ENCODE peak calls at places on chromosomes 3 and 15, in nine cellular contexts. P is IMR-90, Y is MM.1S, Q is heart right ventricle, B is GM23248, H is PC-3, U is A673, C is left ventricle myocardium inferior, G is body of pancreas. E is an unnamed sample. For H3K4me1 and H3K27me3, the result is how much of the 10 kb centered on the place peaks cover.

GRCh38 chr3:11835028-11835639 is 11.6 kb downstream of the TAMM41 start:
- DNase-seq in P (peak), Y (peak), Q (no peak), B (peak), H (peak), U (peak), C (no peak), G (no peak), E (no peak)

GRCh38 chr3:129248286-129248979 is 973 bp upstream of the COPG1 start:
- DNase-seq in P (no peak), Y (no peak), Q (no peak), B (peak), H (peak), U (no peak), C (no peak), G (no peak), E (no peak)

GRCh38 chr15:72341361-72341760 is 21.4 kb upstream of the CELF6 start:
- DNase-seq in P (no peak), Y (no peak), Q (no peak), B (peak), H (peak), U (peak), C (no peak), G (no peak), E (peak)

GRCh38 chr3:89227218-89227617 is 119.8 kb downstream of the EPHA3 start:
- DNase-seq in P (peak), Y (no peak), Q (no peak), B (peak), H (peak), U (peak), C (no peak), G (no peak), E (no peak)

GRCh38 chr15:40217166-40217785 is 21.6 kb upstream of the PAK6 start:
- DNase-seq in P (peak), Y (peak), Q (no peak), B (peak), H (peak), U (peak), C (no peak), G (peak), E (peak)

GRCh38 chr3:110697961-110698360 is 373.7 kb upstream of the NECTIN3 start:
- DNase-seq in P (peak), Y (no peak), Q (no peak), B (peak), H (no peak), U (peak), C (no peak), G (no peak), E (no peak)

GRCh38 chr3:80556728-80557127 is 788.9 kb upstream of the ROBO1 start:
- DNase-seq in P (no peak), Y (no peak), Q (no peak), B (peak), H (no peak), U (no peak), C (no peak), G (no peak), E (peak)

GRCh38 chr3:136928240-136928639 is 29.5 kb upstream of the IL20RB start:
- DNase-seq in P (no peak), Y (no peak), Q (no peak), B (no peak), H (no peak), U (no peak), C (no peak), G (no peak), E (no peak)

GRCh38 chr3:119913021-119913420 is 131.1 kb downstream of the NR1I2 start:
- DNase-seq in P (peak), Y (no peak), Q (no peak), B (peak), H (peak), U (no peak), C (no peak), G (no peak), E (no peak)

GRCh38 chr3:73622135-73622534 is 2.6 kb downstream of the PDZRN3 start:
- DNase-seq in P (peak), Y (no peak), Q (peak), B (peak), H (no peak), U (no peak), C (peak), G (peak), E (peak)

GRCh38 chr3:159486580-159486979 is 502.1 kb upstream of the IL12A start:
- DNase-seq in P (peak), Y (no peak), Q (no peak), B (peak), H (peak), U (no peak), C (no peak), G (no peak), E (no peak)

GRCh38 chr15:70810916-70811578 is 42.9 kb downstream of the LARP6 start:
- DNase-seq in P (no peak), Y (no peak), Q (no peak), B (no peak), H (no peak), U (no peak), C (no peak), G (no peak), E (no peak)

GRCh38 chr15:88610756-88611231 is 10.3 kb upstream of the AEN start:
- DNase-seq in P (peak), Y (no peak), Q (no peak), B (no peak), H (no peak), U (peak), C (no peak), G (no peak), E (no peak)

GRCh38 chr15:40106203-40107161 is 2.2 kb downstream of the BMF start:
- DNase-seq in P (peak), Y (peak), Q (peak), B (peak), H (peak), U (peak), C (peak), G (peak), E (peak)

GRCh38 chr3:49500408-49501257 is 30.6 kb downstream of the DAG1 start:
- DNase-seq in P (peak), Y (no peak), Q (no peak), B (peak), H (peak), U (peak), C (peak), G (peak), E (no peak)

GRCh38 chr3:47098910-47099309 is 65.0 kb downstream of the SETD2 start:
- DNase-seq in P (no peak), Y (no peak), Q (no peak), B (peak), H (no peak), U (no peak), C (no peak), G (no peak), E (no peak)

GRCh38 chr3:139267300-139268246 is 76.2 kb upstream of the MRPS22 start:
- DNase-seq in P (no peak), Y (no peak), Q (no peak), B (no peak), H (no peak), U (no peak), C (no peak), G (peak), E (no peak)

GRCh38 chr3:44509985-44510360 is 32.5 kb upstream of the ZNF445 start:
- DNase-seq in P (peak), Y (peak), Q (no peak), B (peak), H (peak), U (no peak), C (no peak), G (peak), E (no peak)

GRCh38 chr15:73752817-73753214 is 335 bp downstream of the INSYN1 start:
- DNase-seq in P (no peak), Y (no peak), Q (no peak), B (peak), H (no peak), U (peak), C (no peak), G (peak), E (no peak)

GRCh38 chr3:1118074-1118473 is 25.2 kb downstream of the CNTN6 start:
- DNase-seq in P (no peak), Y (no peak), Q (no peak), B (peak), H (peak), U (no peak), C (no peak), G (no peak), E (no peak)

GRCh38 chr15:71709808-71710418 is 100.4 kb upstream of the NR2E3 start:
- DNase-seq in P (no peak), Y (no peak), Q (no peak), B (no peak), H (no peak), U (no peak), C (no peak), G (no peak), E (no peak)

GRCh38 chr3:126621627-126622345 is 33.1 kb downstream of the TXNRD3 start:
- DNase-seq in P (peak), Y (no peak), Q (no peak), B (peak), H (peak), U (peak), C (no peak), G (no peak), E (no peak)

GRCh38 chr15:65819563-65819960 is 27.5 kb upstream of the DENND4A start:
- DNase-seq in P (peak), Y (no peak), Q (no peak), B (no peak), H (no peak), U (no peak), C (no peak), G (no peak), E (no peak)

GRCh38 chr3:23405081-23405480 is 202.0 kb downstream of the UBE2E2 start:
- DNase-seq in P (no peak), Y (no peak), Q (no peak), B (no peak), H (no peak), U (no peak), C (no peak), G (no peak), E (no peak)

GRCh38 chr3:23404241-23404640 is 201.1 kb downstream of the UBE2E2 start:
- DNase-seq in P (no peak), Y (no peak), Q (no peak), B (no peak), H (peak), U (no peak), C (no peak), G (no peak), E (no peak)

GRCh38 chr3:23406576-23406975 is 203.4 kb downstream of the UBE2E2 start:
- DNase-seq in P (peak), Y (no peak), Q (no peak), B (peak), H (peak), U (no peak), C (no peak), G (no peak), E (no peak)

DNA sequence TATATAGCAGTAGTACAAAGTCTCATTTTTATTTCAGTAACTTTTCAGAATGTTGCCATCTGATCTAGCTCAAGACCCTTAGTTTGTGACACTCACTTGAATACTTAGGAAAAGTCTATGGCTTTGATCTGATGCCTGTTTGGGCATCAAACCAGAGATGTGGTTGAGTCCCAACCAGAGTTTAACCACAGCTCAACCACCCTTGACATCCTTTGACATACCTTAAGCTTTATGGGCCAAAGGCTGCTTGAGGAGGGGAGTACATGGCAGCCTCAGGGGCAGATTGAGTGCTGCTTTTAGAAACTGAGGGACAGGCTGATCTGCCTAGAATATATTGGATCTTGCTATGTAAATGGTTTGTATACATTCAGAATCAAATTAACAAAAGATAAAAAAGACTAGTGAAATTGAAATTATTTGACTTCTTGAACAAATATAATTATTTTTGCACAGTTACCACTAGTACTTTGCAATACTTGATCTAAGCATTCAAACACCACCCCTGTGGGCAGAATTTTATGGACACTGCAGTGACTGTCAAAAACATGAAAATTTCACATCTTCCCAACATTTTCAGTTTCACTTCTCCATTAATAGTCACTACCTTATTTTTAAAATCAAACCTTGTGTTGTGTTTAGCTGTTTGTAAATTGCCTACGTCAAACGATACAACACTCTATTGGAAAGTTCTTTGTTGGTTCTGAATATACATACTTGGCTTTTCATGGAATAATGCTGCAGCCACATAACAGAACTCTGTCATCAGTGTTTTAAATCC is 199.8 kb downstream of the UBE2E2 start:
- DNase-seq in P (no peak), Y (peak), Q (no peak), B (no peak), H (peak), U (no peak), C (no peak), G (no peak), E (no peak)
- H3K4me1 ChIP-seq in P (under half), Y (under half), Q (under half), B (under half), H (under half), U (under half), C (under half), G (under half), E (under half)

DNA sequence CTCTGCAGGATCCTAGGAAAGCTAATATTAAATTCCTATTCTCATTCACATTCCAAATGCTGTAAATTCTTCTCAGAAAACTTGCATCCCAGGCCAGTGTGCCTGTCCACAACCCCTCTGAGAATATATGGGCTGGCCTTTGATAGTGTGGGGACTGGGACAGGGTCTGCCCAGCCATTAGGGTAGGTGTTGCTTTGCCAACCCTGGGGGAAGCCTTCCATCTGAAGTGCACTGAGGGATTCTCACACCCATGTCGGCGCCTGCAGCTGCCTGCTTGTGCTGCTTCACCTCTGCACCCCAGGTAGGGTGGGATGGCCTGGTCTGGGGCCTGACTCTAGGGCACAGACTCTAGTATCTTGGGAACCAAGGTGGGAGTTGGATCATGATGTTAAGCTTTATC is 15.2 kb upstream of the EXOG start:
- DNase-seq in P (no peak), Y (no peak), Q (no peak), B (no peak), H (no peak), U (no peak), C (no peak), G (no peak), E (no peak)
- H3K27me3 ChIP-seq in P (under half), Y (under half), Q (under half), B (under half), H (under half), U (under half), C (under half), G (under half), E (under half)

GRCh38 chr15:25893621-25894020 is 30.5 kb upstream of the ATP10A start:
- DNase-seq in P (no peak), Y (no peak), Q (no peak), B (no peak), H (no peak), U (no peak), C (no peak), G (no peak), E (no peak)
- H3K4me3 ChIP-seq in P (no peak), Y (no peak), Q (no peak), B (no peak), H (no peak), U (no peak), C (no peak), G (no peak), E (no peak)

GRCh38 chr3:169283902-169284451 is 379.5 kb downstream of the MECOM start:
- DNase-seq in P (no peak), Y (no peak), Q (no peak), B (no peak), H (no peak), U (no peak), C (no peak), G (peak), E (no peak)

GRCh38 chr3:169285057-169285990 is 378.2 kb downstream of the MECOM start:
- DNase-seq in P (no peak), Y (no peak), Q (no peak), B (no peak), H (no peak), U (no peak), C (no peak), G (no peak), E (no peak)

GRCh38 chr3:169286992-169287391 is 376.5 kb downstream of the MECOM start:
- DNase-seq in P (no peak), Y (no peak), Q (no peak), B (no peak), H (no peak), U (no peak), C (no peak), G (no peak), E (no peak)

GRCh38 chr3:169288548-169288947 is 375.0 kb downstream of the MECOM start:
- DNase-seq in P (no peak), Y (no peak), Q (no peak), B (no peak), H (no peak), U (no peak), C (no peak), G (no peak), E (peak)

GRCh38 chr3:169286214-169286613 is 377.3 kb downstream of the MECOM start:
- DNase-seq in P (no peak), Y (no peak), Q (no peak), B (no peak), H (peak), U (no peak), C (no peak), G (no peak), E (no peak)
- H3K4me1 ChIP-seq in P (under half), Y (under half), Q (under half), B (under half), H (under half), U (under half), C (under half), G (half or more), E (under half)

GRCh38 chr3:123325766-123326256 is 123.1 kb downstream of the ADCY5 start:
- DNase-seq in P (no peak), Y (no peak), Q (no peak), B (no peak), H (no peak), U (no peak), C (peak), G (no peak), E (no peak)
- H3K27me3 ChIP-seq in P (half or more), Y (under half), Q (under half), B (under half), H (half or more), U (under half), C (under half), G (under half), E (under half)

GRCh38 chr3:127742580-127742979 is 69.8 kb downstream of the ABTB1 start:
- DNase-seq in P (no peak), Y (no peak), Q (no peak), B (no peak), H (no peak), U (no peak), C (no peak), G (no peak), E (no peak)

GRCh38 chr3:127743676-127744075 is 70.9 kb downstream of the ABTB1 start:
- DNase-seq in P (no peak), Y (no peak), Q (no peak), B (no peak), H (no peak), U (no peak), C (no peak), G (no peak), E (no peak)

GRCh38 chr3:127745656-127746399 is 73.1 kb downstream of the ABTB1 start:
- DNase-seq in P (no peak), Y (no peak), Q (no peak), B (no peak), H (no peak), U (no peak), C (no peak), G (no peak), E (no peak)

GRCh38 chr3:127744875-127745274 is 72.1 kb downstream of the ABTB1 start:
- DNase-seq in P (no peak), Y (no peak), Q (no peak), B (no peak), H (no peak), U (no peak), C (no peak), G (no peak), E (no peak)

GRCh38 chr3:127744216-127744815 is 71.6 kb downstream of the ABTB1 start:
- DNase-seq in P (no peak), Y (no peak), Q (no peak), B (no peak), H (no peak), U (no peak), C (no peak), G (no peak), E (no peak)
- H3K4me3 ChIP-seq in P (no peak), Y (no peak), Q (no peak), B (no peak), H (no peak), U (no peak), C (peak), G (no peak), E (no peak)

GRCh38 chr3:15429080-15429479 is 1.7 kb downstream of the EAF1 start:
- DNase-seq in P (no peak), Y (no peak), Q (no peak), B (no peak), H (no peak), U (no peak), C (no peak), G (no peak), E (no peak)

GRCh38 chr3:15427981-15428380 is 583 bp downstream of the EAF1 start:
- DNase-seq in P (no peak), Y (no peak), Q (no peak), B (no peak), H (no peak), U (peak), C (no peak), G (no peak), E (peak)

GRCh38 chr3:15426579-15427118 is 695 bp downstream of the METTL6 start:
- DNase-seq in P (no peak), Y (no peak), Q (no peak), B (no peak), H (no peak), U (no peak), C (no peak), G (no peak), E (no peak)

GRCh38 chr3:15428539-15428938 is 1.1 kb downstream of the EAF1 start:
- DNase-seq in P (peak), Y (no peak), Q (no peak), B (peak), H (peak), U (no peak), C (no peak), G (no peak), E (no peak)

GRCh38 chr3:15427182-15427880 is at the start of the genes EAF1 and METTL6:
- DNase-seq in P (peak), Y (peak), Q (peak), B (peak), H (peak), U (peak), C (peak), G (peak), E (peak)
- H3K4me1 ChIP-seq in P (under half), Y (under half), Q (half or more), B (under half), H (under half), U (under half), C (half or more), G (under half), E (under half)

GRCh38 chr15:48590704-48591103 is 54.8 kb downstream of the FBN1 start:
- DNase-seq in P (no peak), Y (no peak), Q (no peak), B (no peak), H (no peak), U (no peak), C (no peak), G (no peak), E (no peak)
- H3K27me3 ChIP-seq in P (under half), Y (under half), Q (under half), B (under half), H (under half), U (under half), C (under half), G (under half), E (under half)